ENCODE peak calls at places on chromosomes 1 and 21, in six cellular contexts. One of them, this sample, is unnamed.

GRCh38 chr1:158286487-158286886 is 3.2 kb upstream of the CD1C start:
- DNase-seq in CD8-positive, alpha-beta T cell: no peak
- DNase-seq in fibroblast of lung: no peak
- DNase-seq in spleen: no peak
- DNase-seq in lower lobe of right lung: no peak
- DNase-seq in heart left ventricle: no peak
- DNase-seq in this sample: no peak

GRCh38 chr1:171788696-171789095 is 7.2 kb downstream of the METTL13 start:
- DNase-seq in CD8-positive, alpha-beta T cell: no peak
- DNase-seq in fibroblast of lung: peak; percentile 74
- DNase-seq in spleen: no peak
- DNase-seq in lower lobe of right lung: no peak
- DNase-seq in heart left ventricle: no peak
- DNase-seq in this sample: no peak

GRCh38 chr1:208089971-208090755 is 154.0 kb downstream of the PLXNA2 start:
- DNase-seq in CD8-positive, alpha-beta T cell: no peak
- DNase-seq in fibroblast of lung: peak; percentile 64
- DNase-seq in spleen: no peak
- DNase-seq in lower lobe of right lung: no peak
- DNase-seq in heart left ventricle: peak; percentile 68
- DNase-seq in this sample: no peak

GRCh38 chr1:235313262-235313661 is 14.7 kb downstream of the ARID4B start:
- DNase-seq in CD8-positive, alpha-beta T cell: no peak
- DNase-seq in fibroblast of lung: no peak
- DNase-seq in spleen: no peak
- DNase-seq in lower lobe of right lung: no peak
- DNase-seq in heart left ventricle: no peak
- DNase-seq in this sample: no peak

GRCh38 chr1:2294033-2294640 is 66.0 kb downstream of the SKI start:
- DNase-seq in CD8-positive, alpha-beta T cell: no peak
- DNase-seq in fibroblast of lung: no peak
- DNase-seq in spleen: no peak
- DNase-seq in lower lobe of right lung: no peak
- DNase-seq in heart left ventricle: no peak
- DNase-seq in this sample: no peak

GRCh38 chr1:66557157-66557556 is 23.2 kb downstream of the SGIP1 start:
- DNase-seq in CD8-positive, alpha-beta T cell: no peak
- DNase-seq in fibroblast of lung: peak; percentile 51
- DNase-seq in spleen: no peak
- DNase-seq in lower lobe of right lung: no peak
- DNase-seq in heart left ventricle: no peak
- DNase-seq in this sample: no peak

GRCh38 chr21:27451116-27451515 is 484.2 kb upstream of the ADAMTS5 start:
- DNase-seq in CD8-positive, alpha-beta T cell: no peak
- DNase-seq in fibroblast of lung: no peak
- DNase-seq in spleen: no peak
- DNase-seq in lower lobe of right lung: no peak
- DNase-seq in heart left ventricle: no peak
- DNase-seq in this sample: no peak

GRCh38 chr1:41381691-41382530 is 20.7 kb downstream of the FOXO6 start:
- DNase-seq in CD8-positive, alpha-beta T cell: peak; percentile 24
- DNase-seq in fibroblast of lung: peak; percentile 35
- DNase-seq in spleen: no peak
- DNase-seq in lower lobe of right lung: peak; percentile 67
- DNase-seq in heart left ventricle: peak; percentile 76
- DNase-seq in this sample: no peak

GRCh38 chr1:183304466-183305122 is 113.6 kb downstream of the NMNAT2 start:
- DNase-seq in CD8-positive, alpha-beta T cell: no peak
- DNase-seq in fibroblast of lung: no peak
- DNase-seq in spleen: no peak
- DNase-seq in lower lobe of right lung: no peak
- DNase-seq in heart left ventricle: no peak
- DNase-seq in this sample: no peak

GRCh38 chr1:29004813-29005212 is 90.4 kb downstream of the EPB41 start:
- DNase-seq in CD8-positive, alpha-beta T cell: no peak
- DNase-seq in fibroblast of lung: no peak
- DNase-seq in spleen: no peak
- DNase-seq in lower lobe of right lung: no peak
- DNase-seq in heart left ventricle: no peak
- DNase-seq in this sample: no peak

GRCh38 chr1:25012966-25013962 is 83.2 kb upstream of the RUNX3 start:
- DNase-seq in CD8-positive, alpha-beta T cell: no peak
- DNase-seq in fibroblast of lung: no peak
- DNase-seq in spleen: no peak
- DNase-seq in lower lobe of right lung: no peak
- DNase-seq in heart left ventricle: no peak
- DNase-seq in this sample: no peak

GRCh38 chr1:2259668-2260392 is 31.7 kb downstream of the SKI start:
- DNase-seq in CD8-positive, alpha-beta T cell: no peak
- DNase-seq in fibroblast of lung: no peak
- DNase-seq in spleen: no peak
- DNase-seq in lower lobe of right lung: peak; percentile 73
- DNase-seq in heart left ventricle: peak; percentile 19
- DNase-seq in this sample: no peak

DNA sequence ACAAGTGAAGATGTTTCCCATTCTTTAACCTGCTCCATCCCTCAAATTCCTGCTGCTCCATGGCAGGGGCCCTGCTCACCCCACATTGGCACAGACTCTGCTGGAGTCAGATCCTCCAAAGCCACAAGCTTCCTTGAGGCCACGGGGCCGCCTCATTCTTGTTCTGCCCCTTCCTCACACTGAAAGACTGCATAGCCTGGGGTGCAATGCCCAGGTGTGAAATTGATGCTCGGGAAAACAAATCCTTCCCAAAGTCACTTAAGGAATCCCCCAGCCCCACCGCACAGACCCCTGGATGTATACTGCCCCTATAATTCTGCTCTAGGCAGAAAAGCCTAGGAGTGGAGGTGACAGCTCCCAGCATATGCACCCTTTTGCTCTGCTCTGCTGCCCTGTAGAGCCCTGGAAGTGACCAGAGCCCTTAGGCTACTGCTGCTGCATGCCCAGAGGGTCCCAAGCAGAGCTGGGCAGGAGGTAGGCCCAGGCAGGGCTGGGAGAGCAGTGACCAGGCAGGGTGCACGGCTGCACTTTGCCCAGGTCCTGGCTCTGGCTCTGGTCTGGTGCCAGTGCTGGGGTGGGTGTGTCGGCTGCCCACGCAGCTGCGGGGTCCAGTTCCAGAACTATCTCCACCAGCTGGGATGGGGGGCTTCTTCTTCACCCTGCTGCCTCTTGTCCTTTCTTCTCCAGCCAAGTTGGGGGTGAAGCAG is 1.6 kb downstream of the HES2 start:
- DNase-seq in CD8-positive, alpha-beta T cell: no peak
- DNase-seq in fibroblast of lung: no peak
- DNase-seq in spleen: no peak
- DNase-seq in lower lobe of right lung: no peak
- DNase-seq in heart left ventricle: no peak
- DNase-seq in this sample: no peak
- H3K4me3 ChIP-seq in CD8-positive, alpha-beta T cell: no peak overlapping the region
- H3K4me3 ChIP-seq in fibroblast of lung: no peak overlapping the region
- H3K4me3 ChIP-seq in spleen: no peak overlapping the region
- H3K4me3 ChIP-seq in lower lobe of right lung: no peak overlapping the region
- H3K4me3 ChIP-seq in heart left ventricle: no peak overlapping the region
- H3K4me3 ChIP-seq in this sample: no peak overlapping the region

GRCh38 chr1:225509770-225510169 is 81.9 kb upstream of the LBR start:
- DNase-seq in CD8-positive, alpha-beta T cell: no peak
- DNase-seq in fibroblast of lung: no peak
- DNase-seq in spleen: no peak
- DNase-seq in lower lobe of right lung: no peak
- DNase-seq in heart left ventricle: no peak
- DNase-seq in this sample: no peak

GRCh38 chr1:225508538-225509375 is 80.9 kb upstream of the LBR start:
- DNase-seq in CD8-positive, alpha-beta T cell: no peak
- DNase-seq in fibroblast of lung: peak; percentile 99
- DNase-seq in spleen: no peak
- DNase-seq in lower lobe of right lung: no peak
- DNase-seq in heart left ventricle: no peak
- DNase-seq in this sample: no peak

GRCh38 chr1:225506727-225507126 is 78.9 kb upstream of the LBR start:
- DNase-seq in CD8-positive, alpha-beta T cell: no peak
- DNase-seq in fibroblast of lung: no peak
- DNase-seq in spleen: no peak
- DNase-seq in lower lobe of right lung: no peak
- DNase-seq in heart left ventricle: no peak
- DNase-seq in this sample: no peak

GRCh38 chr1:225511828-225512381 is 84.1 kb upstream of the LBR start:
- DNase-seq in CD8-positive, alpha-beta T cell: no peak
- DNase-seq in fibroblast of lung: no peak
- DNase-seq in spleen: no peak
- DNase-seq in lower lobe of right lung: no peak
- DNase-seq in heart left ventricle: no peak
- DNase-seq in this sample: no peak

DNA sequence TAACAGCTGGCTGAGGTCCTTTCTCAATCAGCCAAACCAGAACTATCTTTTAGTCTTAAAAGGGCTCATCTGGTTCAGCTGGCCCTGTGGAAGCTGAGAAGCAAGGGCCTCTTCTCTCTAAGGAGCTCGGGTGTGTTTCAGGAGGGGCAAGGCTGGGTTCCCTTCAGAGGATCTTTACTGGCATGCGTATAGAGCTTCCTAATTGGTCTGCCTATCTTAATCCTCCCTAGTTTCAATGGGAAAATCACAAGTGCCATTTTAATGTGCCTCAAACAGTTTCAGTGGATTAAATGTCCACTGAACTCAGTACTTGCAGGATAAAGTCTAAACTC is 81.5 kb upstream of the LBR start:
- DNase-seq in CD8-positive, alpha-beta T cell: no peak
- DNase-seq in fibroblast of lung: no peak
- DNase-seq in spleen: no peak
- DNase-seq in lower lobe of right lung: no peak
- DNase-seq in heart left ventricle: no peak
- DNase-seq in this sample: no peak
- H3K27me3 ChIP-seq in CD8-positive, alpha-beta T cell: no peaks in the 10 kb centered on the region
- H3K27me3 ChIP-seq in fibroblast of lung: no peaks in the 10 kb centered on the region
- H3K27me3 ChIP-seq in spleen: no peaks in the 10 kb centered on the region
- H3K27me3 ChIP-seq in lower lobe of right lung: no peaks in the 10 kb centered on the region
- H3K27me3 ChIP-seq in heart left ventricle: no peaks in the 10 kb centered on the region
- H3K27me3 ChIP-seq in this sample: no peaks in the 10 kb centered on the region

GRCh38 chr1:19860418-19860817 is 21.8 kb upstream of the OTUD3 start:
- DNase-seq in CD8-positive, alpha-beta T cell: no peak
- DNase-seq in fibroblast of lung: no peak
- DNase-seq in spleen: no peak
- DNase-seq in lower lobe of right lung: no peak
- DNase-seq in heart left ventricle: no peak
- DNase-seq in this sample: no peak

GRCh38 chr1:19858894-19859293 is 23.3 kb upstream of the OTUD3 start:
- DNase-seq in CD8-positive, alpha-beta T cell: no peak
- DNase-seq in fibroblast of lung: no peak
- DNase-seq in spleen: no peak
- DNase-seq in lower lobe of right lung: no peak
- DNase-seq in heart left ventricle: no peak
- DNase-seq in this sample: no peak

GRCh38 chr1:19859876-19860275 is 22.3 kb upstream of the OTUD3 start:
- DNase-seq in CD8-positive, alpha-beta T cell: no peak
- DNase-seq in fibroblast of lung: no peak
- DNase-seq in spleen: no peak
- DNase-seq in lower lobe of right lung: no peak
- DNase-seq in heart left ventricle: no peak
- DNase-seq in this sample: no peak

GRCh38 chr1:19852036-19852435 is 30.2 kb upstream of the OTUD3 start:
- DNase-seq in CD8-positive, alpha-beta T cell: no peak
- DNase-seq in fibroblast of lung: no peak
- DNase-seq in spleen: no peak
- DNase-seq in lower lobe of right lung: no peak
- DNase-seq in heart left ventricle: no peak
- DNase-seq in this sample: no peak

DNA sequence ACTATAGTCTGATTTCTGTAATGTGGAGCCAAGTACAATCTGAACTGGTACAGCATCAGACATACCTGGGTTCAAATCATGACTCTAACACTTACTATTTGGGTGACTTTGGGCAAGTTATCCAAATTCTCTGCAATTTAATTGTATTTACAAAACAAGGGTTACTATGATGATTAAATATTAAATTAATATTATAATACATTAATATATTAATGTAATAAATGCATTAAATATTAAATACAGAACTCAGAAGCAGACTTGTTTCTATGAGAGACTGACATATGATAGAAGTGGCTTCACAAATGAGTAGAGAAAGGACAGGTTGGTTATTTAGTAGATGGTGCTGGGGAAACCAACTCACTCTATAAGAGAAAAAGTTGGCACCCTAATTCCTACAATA is 27.3 kb upstream of the OTUD3 start:
- DNase-seq in CD8-positive, alpha-beta T cell: no peak
- DNase-seq in fibroblast of lung: no peak
- DNase-seq in spleen: no peak
- DNase-seq in lower lobe of right lung: no peak
- DNase-seq in heart left ventricle: no peak
- DNase-seq in this sample: no peak
- H3K4me3 ChIP-seq in CD8-positive, alpha-beta T cell: no peak overlapping the region
- H3K4me3 ChIP-seq in fibroblast of lung: no peak overlapping the region
- H3K4me3 ChIP-seq in spleen: no peak overlapping the region
- H3K4me3 ChIP-seq in lower lobe of right lung: no peak overlapping the region
- H3K4me3 ChIP-seq in heart left ventricle: no peak overlapping the region
- H3K4me3 ChIP-seq in this sample: no peak overlapping the region

GRCh38 chr1:31238986-31239613 is 587 bp downstream of the NKAIN1 start:
- DNase-seq in CD8-positive, alpha-beta T cell: no peak
- DNase-seq in fibroblast of lung: peak; percentile 14
- DNase-seq in spleen: no peak
- DNase-seq in lower lobe of right lung: no peak
- DNase-seq in heart left ventricle: no peak
- DNase-seq in this sample: no peak

GRCh38 chr1:31241321-31241720 is 1.6 kb upstream of the NKAIN1 start:
- DNase-seq in CD8-positive, alpha-beta T cell: no peak
- DNase-seq in fibroblast of lung: no peak
- DNase-seq in spleen: no peak
- DNase-seq in lower lobe of right lung: no peak
- DNase-seq in heart left ventricle: no peak
- DNase-seq in this sample: no peak

GRCh38 chr1:31234870-31235269 is 4.8 kb downstream of the NKAIN1 start:
- DNase-seq in CD8-positive, alpha-beta T cell: no peak
- DNase-seq in fibroblast of lung: no peak
- DNase-seq in spleen: no peak
- DNase-seq in lower lobe of right lung: no peak
- DNase-seq in heart left ventricle: no peak
- DNase-seq in this sample: no peak

GRCh38 chr1:31239653-31240241 is at the start of gene NKAIN1:
- DNase-seq in CD8-positive, alpha-beta T cell: no peak
- DNase-seq in fibroblast of lung: peak; percentile 14
- DNase-seq in spleen: no peak
- DNase-seq in lower lobe of right lung: no peak
- DNase-seq in heart left ventricle: no peak
- DNase-seq in this sample: no peak

GRCh38 chr1:31238612-31238985 is 1.1 kb downstream of the NKAIN1 start:
- DNase-seq in CD8-positive, alpha-beta T cell: no peak
- DNase-seq in fibroblast of lung: no peak
- DNase-seq in spleen: no peak
- DNase-seq in lower lobe of right lung: no peak
- DNase-seq in heart left ventricle: no peak
- DNase-seq in this sample: no peak
- H3K27me3 ChIP-seq in CD8-positive, alpha-beta T cell: peaks cover 8% of the 10 kb centered on the region
- H3K27me3 ChIP-seq in fibroblast of lung: peaks cover 36% of the 10 kb centered on the region
- H3K27me3 ChIP-seq in spleen: peaks cover 26% of the 10 kb centered on the region
- H3K27me3 ChIP-seq in lower lobe of right lung: peaks cover 66% of the 10 kb centered on the region
- H3K27me3 ChIP-seq in heart left ventricle: peaks cover 53% of the 10 kb centered on the region
- H3K27me3 ChIP-seq in this sample: peaks cover 45% of the 10 kb centered on the region